ENCODE peak calls at places on chromosomes 13 and 19, in five cellular contexts. V, T, Y, B and H are unnamed samples.

GRCh38 chr19:6113616-6114188 is 3.4 kb upstream of the RFX2 start:
- DNase-seq in V (no peak), T (no peak), Y (no peak), B (no peak), H (no peak)

GRCh38 chr19:16324384-16325160 is at the start of gene KLF2:
- DNase-seq in V (peak), T (peak), Y (no peak), B (peak), H (peak)

GRCh38 chr19:39038098-39038497 is 5.7 kb upstream of the FBXO27 start:
- DNase-seq in V (peak), T (peak), Y (no peak), B (peak), H (peak)

GRCh38 chr13:96229356-96229755 is 139.4 kb downstream of the HS6ST3 start:
- DNase-seq in V (no peak), T (peak), Y (no peak), B (peak), H (peak)

GRCh38 chr13:51721485-51721884 is 82.5 kb downstream of the DHRS12 start:
- DNase-seq in V (no peak), T (no peak), Y (peak), B (no peak), H (no peak)

GRCh38 chr13:59472134-59472533 is 691.6 kb downstream of the DIAPH3 start:
- DNase-seq in V (peak), T (no peak), Y (no peak), B (no peak), H (no peak)

GRCh38 chr13:66914155-66914554 is 316.0 kb downstream of the PCDH9 start:
- DNase-seq in V (peak), T (no peak), Y (no peak), B (no peak), H (no peak)

GRCh38 chr19:39524495-39524894 is 8.2 kb downstream of the EID2B start:
- DNase-seq in V (no peak), T (no peak), Y (no peak), B (no peak), H (no peak)

GRCh38 chr13:25046274-25046984 is 49.5 kb upstream of the PABPC3 start:
- DNase-seq in V (no peak), T (no peak), Y (no peak), B (no peak), H (peak)

GRCh38 chr19:7685546-7686445 is 5.2 kb downstream of the TRAPPC5 start:
- DNase-seq in V (no peak), T (no peak), Y (no peak), B (no peak), H (no peak)

GRCh38 chr13:113532156-113532806 is 41.8 kb upstream of the DCUN1D2 start:
- DNase-seq in V (peak), T (no peak), Y (no peak), B (no peak), H (no peak)

GRCh38 chr13:54373211-54373610 is 1344.6 kb downstream of the OLFM4 start:
- DNase-seq in V (no peak), T (no peak), Y (no peak), B (no peak), H (no peak)

GRCh38 chr13:35994131-35994966 is 136.8 kb downstream of the DCLK1 start:
- DNase-seq in V (peak), T (no peak), Y (no peak), B (no peak), H (no peak)

GRCh38 chr13:36998624-36999041 is 507 bp downstream of the ALG5 start:
- DNase-seq in V (no peak), T (no peak), Y (no peak), B (peak), H (peak)

GRCh38 chr19:31338069-31338767 is 11.0 kb downstream of the TSHZ3 start:
- DNase-seq in V (peak), T (peak), Y (no peak), B (peak), H (peak)

GRCh38 chr13:114161028-114161556 is 18.0 kb upstream of the CFAP97D2 start:
- DNase-seq in V (no peak), T (no peak), Y (no peak), B (no peak), H (no peak)

GRCh38 chr19:35760711-35761349 is 2.9 kb downstream of the PROSER3 start:
- DNase-seq in V (no peak), T (peak), Y (no peak), B (no peak), H (no peak)

GRCh38 chr13:73090116-73090811 is 31.5 kb downstream of the KLF5 start:
- DNase-seq in V (peak), T (peak), Y (no peak), B (peak), H (no peak)

GRCh38 chr13:99064624-99065249 is 86.9 kb upstream of the DOCK9 start:
- DNase-seq in V (no peak), T (no peak), Y (no peak), B (no peak), H (no peak)

GRCh38 chr13:93624371-93624777 is 397.8 kb downstream of the GPC6 start:
- DNase-seq in V (no peak), T (no peak), Y (no peak), B (no peak), H (no peak)

GRCh38 chr19:56341948-56342347 is 27.3 kb upstream of the ZSCAN5A start:
- DNase-seq in V (no peak), T (no peak), Y (no peak), B (no peak), H (no peak)

GRCh38 chr19:13441810-13442512 is 64.3 kb downstream of the CACNA1A start:
- DNase-seq in V (peak), T (peak), Y (no peak), B (peak), H (no peak)

GRCh38 chr13:40987606-40988280 is 31.4 kb downstream of the ELF1 start:
- DNase-seq in V (peak), T (no peak), Y (no peak), B (no peak), H (no peak)

GRCh38 chr13:26183416-26183815 is 38.7 kb downstream of the RNF6 start:
- DNase-seq in V (no peak), T (no peak), Y (no peak), B (no peak), H (no peak)

GRCh38 chr13:40571338-40571737 is 95.1 kb downstream of the FOXO1 start:
- DNase-seq in V (no peak), T (no peak), Y (no peak), B (no peak), H (no peak)

GRCh38 chr13:33696530-33696929 is 121.4 kb upstream of the RFC3 start:
- DNase-seq in V (no peak), T (no peak), Y (no peak), B (no peak), H (no peak)

DNA sequence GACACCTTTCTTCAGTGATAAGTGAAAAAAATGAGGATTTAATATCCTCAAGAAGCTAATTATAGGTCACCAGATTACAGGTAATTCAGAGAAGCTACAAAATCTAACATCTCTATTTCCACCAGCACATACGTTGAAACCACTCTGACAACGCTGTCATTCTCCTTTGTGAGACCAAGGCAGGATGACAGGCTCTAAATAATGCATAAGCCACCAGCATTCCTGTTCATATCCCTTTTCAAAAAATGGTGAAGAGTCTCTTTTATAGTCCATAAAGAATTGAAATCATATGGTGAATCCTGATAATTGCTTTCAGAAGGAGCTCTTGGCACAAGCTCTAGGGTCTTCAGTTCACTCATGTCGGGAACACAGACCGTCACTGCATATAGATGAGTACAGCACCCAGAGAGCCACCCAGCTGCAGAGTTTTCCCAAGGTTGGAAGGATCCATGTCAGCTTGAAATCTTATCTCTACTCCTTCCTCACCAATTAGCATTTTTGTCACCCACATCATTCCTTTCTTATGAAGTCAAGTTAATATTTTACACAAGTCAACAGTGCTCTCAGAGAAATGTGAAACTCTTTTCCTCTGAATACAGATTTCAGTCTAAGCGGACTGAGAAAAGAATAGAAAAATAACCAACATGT is 431.4 kb downstream of the TBC1D4 start:
- DNase-seq in V (peak), T (no peak), Y (no peak), B (no peak), H (no peak)
- TF ChIP-seq RCOR1 in V (no peak), T (no peak), Y (no peak), B (no peak), H (no peak)

GRCh38 chr13:109816979-109817275 is 30.5 kb upstream of the IRS2 start:
- DNase-seq in V (peak), T (no peak), Y (no peak), B (no peak), H (no peak)
- TF ChIP-seq RCOR1 in V (no peak), T (no peak), Y (no peak), B (no peak), H (no peak)

GRCh38 chr19:3516675-3517207 is 10.6 kb downstream of the FZR1 start:
- DNase-seq in V (no peak), T (no peak), Y (peak), B (no peak), H (peak)
- TF ChIP-seq RCOR1 in V (no peak), T (no peak), Y (no peak), B (no peak), H (no peak)

GRCh38 chr13:84400711-84401110 is 518.4 kb upstream of the SLITRK1 start:
- DNase-seq in V (peak), T (no peak), Y (no peak), B (no peak), H (no peak)
- TF ChIP-seq RCOR1 in V (no peak), T (no peak), Y (no peak), B (no peak), H (no peak)

GRCh38 chr13:44403720-44404063 is 30.1 kb downstream of the SERP2 start:
- DNase-seq in V (no peak), T (no peak), Y (no peak), B (no peak), H (no peak)
- TF ChIP-seq RCOR1 in V (no peak), T (no peak), Y (no peak), B (no peak), H (no peak)

GRCh38 chr13:19586904-19587634 is 25.7 kb upstream of the TPTE2 start:
- DNase-seq in V (peak), T (no peak), Y (peak), B (peak), H (peak)
- TF ChIP-seq RCOR1 in V (no peak), T (no peak), Y (no peak), B (no peak), H (no peak)

DNA sequence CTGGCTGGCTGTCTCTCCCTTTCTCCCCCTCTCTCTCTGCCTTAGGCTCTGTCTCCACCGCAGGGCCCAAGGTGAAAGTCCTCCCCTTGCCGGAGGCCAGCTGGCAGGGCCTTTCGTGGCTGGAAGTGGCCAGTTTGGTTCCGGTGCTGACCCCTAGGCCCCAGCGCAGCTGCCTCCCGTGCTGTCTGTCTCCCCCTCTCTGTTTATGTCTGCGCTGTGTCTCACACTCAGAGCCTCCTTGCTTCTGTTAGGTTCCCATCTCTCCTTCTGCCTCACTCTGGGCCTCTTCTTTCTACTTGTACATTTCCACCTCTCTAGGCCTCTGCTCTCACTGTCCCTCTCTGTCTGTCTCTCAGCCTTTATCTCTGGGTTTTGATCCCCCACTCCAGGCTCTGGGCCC is 13.1 kb downstream of the CCDC97 start:
- DNase-seq in V (peak), T (no peak), Y (no peak), B (no peak), H (no peak)
- TF ChIP-seq RCOR1 in V (no peak), T (no peak), Y (no peak), B (no peak), H (no peak)

GRCh38 chr19:1057185-1057857 is 9.6 kb upstream of the ARHGAP45 start:
- DNase-seq in V (peak), T (peak), Y (no peak), B (no peak), H (no peak)
- TF ChIP-seq RCOR1 in V (no peak), T (no peak), Y (no peak), B (no peak), H (no peak)

GRCh38 chr13:27535546-27535945 is 84.8 kb downstream of the LNX2 start:
- DNase-seq in V (no peak), T (peak), Y (no peak), B (no peak), H (no peak)

GRCh38 chr13:27536361-27537101 is 83.8 kb downstream of the LNX2 start:
- DNase-seq in V (no peak), T (no peak), Y (no peak), B (no peak), H (no peak)

GRCh38 chr13:27534976-27535370 is 84.6 kb upstream of the MTIF3 start:
- DNase-seq in V (no peak), T (no peak), Y (no peak), B (no peak), H (no peak)

GRCh38 chr13:27534108-27534975 is 84.0 kb upstream of the MTIF3 start:
- DNase-seq in V (no peak), T (no peak), Y (no peak), B (no peak), H (no peak)

GRCh38 chr13:27533155-27533643 is 82.8 kb upstream of the MTIF3 start:
- DNase-seq in V (peak), T (peak), Y (no peak), B (peak), H (peak)
- TF ChIP-seq RCOR1 in V (no peak), T (no peak), Y (no peak), B (no peak), H (peak)